ENCODE peak calls at places on chromosomes 13 and 19, in eight cellular contexts. R, Z, K, E, J, Y, A and H are unnamed samples.
A peak's percentile ranks its signal among the peaks of the same experiment; 100 is the strongest.

GRCh38 chr13:101579291-101579802 is 126.9 kb downstream of the ITGBL1 start:
- DNase-seq in K (no peak), R (no peak), J (no peak), A (no peak), Z (no peak), E (no peak), Y (no peak), H (no peak)

GRCh38 chr19:18500376-18500775 is 21.5 kb downstream of the ELL start:
- DNase-seq in Z (no peak), J (no peak), A (no peak), R (no peak), Y (no peak), K (no peak), E (no peak), H (no peak)

GRCh38 chr13:24127116-24127631 is 33.3 kb upstream of the SPATA13 start:
- DNase-seq in K (no peak), R (no peak), J (no peak), Y (no peak), Z (peak; percentile 33), A (no peak), E (peak; percentile 14), H (no peak)

GRCh38 chr19:45402469-45403070 is 2.3 kb downstream of the PPP1R13L start:
- DNase-seq in E (peak; percentile 58), R (no peak), Z (peak; percentile 26), K (peak; percentile 38), A (no peak), J (no peak), Y (no peak), H (no peak)

GRCh38 chr13:87344176-87344575 is 327.0 kb upstream of the SLITRK5 start:
- DNase-seq in E (no peak), Y (no peak), J (no peak), R (no peak), Z (peak; percentile 57), K (no peak), A (no peak), H (no peak)

GRCh38 chr13:64234255-64234654 is 2818.6 kb upstream of the PCDH20 start:
- DNase-seq in Z (peak; percentile 88), A (no peak), Y (no peak), R (peak; percentile 29), J (no peak), K (no peak), E (no peak), H (peak; percentile 37)

GRCh38 chr19:42291437-42291815 is 10.5 kb upstream of the PRR19 start:
- DNase-seq in K (no peak), R (no peak), A (no peak), J (no peak), Z (no peak), E (no peak), Y (no peak), H (no peak)

GRCh38 chr13:114008964-114009589 is 35.2 kb upstream of the C13orf46 start:
- DNase-seq in A (no peak), E (no peak), J (no peak), Y (no peak), R (no peak), Z (no peak), K (no peak), H (no peak)

GRCh38 chr13:107111248-107111647 is 543.3 kb upstream of the ARGLU1 start:
- DNase-seq in J (no peak), R (no peak), Y (no peak), Z (no peak), A (no peak), K (no peak), E (no peak), H (no peak)